ENCODE peak calls at places on chromosomes 3 and 15, in seven cellular contexts. R, M, X, C, O, P and S are unnamed samples.

GRCh38 chr3:150786791-150787190 is 23.8 kb upstream of the SIAH2 start:
- DNase-seq in R (no peak), M (no peak), X (no peak), C (no peak), O (no peak), P (no peak), S (no peak)

GRCh38 chr3:112568642-112569041 is 6.8 kb downstream of the SLC35A5 start:
- DNase-seq in R (no peak), M (no peak), X (no peak), C (no peak), O (no peak), P (no peak), S (no peak)

GRCh38 chr3:126960604-126960995 is 22.3 kb upstream of the PLXNA1 start:
- DNase-seq in R (no peak), M (no peak), X (no peak), C (no peak), O (no peak), P (no peak), S (no peak)

GRCh38 chr15:63048115-63048985 is 5.8 kb downstream of the TPM1 start:
- DNase-seq in R (peak; percentile 59), M (peak; percentile 70), X (peak; percentile 78), C (peak; percentile 94), O (peak; percentile 92), P (peak; percentile 88), S (peak; percentile 83)

GRCh38 chr3:190024912-190025311 is 95.8 kb downstream of the P3H2 start:
- DNase-seq in R (no peak), M (no peak), X (no peak), C (no peak), O (no peak), P (no peak), S (no peak)

GRCh38 chr3:44509393-44509921 is 32.0 kb upstream of the ZNF445 start:
- DNase-seq in R (no peak), M (no peak), X (no peak), C (no peak), O (no peak), P (no peak), S (no peak)

GRCh38 chr15:56251315-56252091 is 7.8 kb upstream of the RFX7 start:
- DNase-seq in R (no peak), M (no peak), X (no peak), C (no peak), O (no peak), P (no peak), S (no peak)

GRCh38 chr3:177443469-177443868 is 246.2 kb upstream of the TBL1XR1 start:
- DNase-seq in R (no peak), M (no peak), X (no peak), C (no peak), O (peak; percentile 77), P (no peak), S (no peak)

GRCh38 chr3:119580148-119580760 is 962 bp downstream of the ADPRH start:
- DNase-seq in R (no peak), M (no peak), X (no peak), C (peak; percentile 71), O (no peak), P (no peak), S (peak; percentile 32)

GRCh38 chr15:91887321-91887720 is 33.8 kb downstream of the SLCO3A1 start:
- DNase-seq in R (no peak), M (no peak), X (no peak), C (no peak), O (no peak), P (no peak), S (no peak)